ENCODE peak calls at places on chromosome 4, in six cellular contexts. P is HL-60, S is SK-N-SH, O is K562, X is H1, A is GM12878. H is an unnamed sample.

GRCh38 chr4:32470087-32470585 is 1750.0 kb downstream of the PCDH7 start:
- DNase-seq in P (no peak), S (no peak), O (no peak), X (no peak), A (no peak), H (no peak)

GRCh38 chr4:158826057-158826456 is 57.2 kb downstream of the FNIP2 start:
- DNase-seq in P (no peak), S (no peak), O (no peak), X (no peak), A (no peak), H (no peak)

GRCh38 chr4:7295917-7296660 is 103.8 kb downstream of the SORCS2 start:
- DNase-seq in P (no peak), S (peak; percentile 82), O (peak; percentile 44), X (peak; percentile 62), A (no peak), H (no peak)

GRCh38 chr4:143433231-143433630 is 80.3 kb upstream of the SMARCA5 start:
- DNase-seq in P (no peak), S (no peak), O (no peak), X (no peak), A (no peak), H (no peak)

GRCh38 chr4:25213327-25213979 is 20.4 kb upstream of the PI4K2B start:
- DNase-seq in P (no peak), S (no peak), O (no peak), X (no peak), A (no peak), H (no peak)

GRCh38 chr4:80197601-80198444 is 520 bp downstream of the PRDM8 start:
- DNase-seq in P (no peak), S (peak; percentile 83), O (no peak), X (peak; percentile 73), A (no peak), H (no peak)

GRCh38 chr4:78162821-78163220 is 105.7 kb downstream of the FRAS1 start:
- DNase-seq in P (no peak), S (no peak), O (no peak), X (no peak), A (no peak), H (no peak)

GRCh38 chr4:97235516-97235915 is 907.8 kb downstream of the STPG2 start:
- DNase-seq in P (no peak), S (peak; percentile 3), O (no peak), X (no peak), A (no peak), H (no peak)

GRCh38 chr4:17111436-17111835 is 213.0 kb upstream of the LDB2 start:
- DNase-seq in P (no peak), S (no peak), O (no peak), X (no peak), A (no peak), H (no peak)

GRCh38 chr4:161522031-161522430 is 641.8 kb downstream of the FSTL5 start:
- DNase-seq in P (no peak), S (no peak), O (no peak), X (no peak), A (no peak), H (no peak)

GRCh38 chr4:67020079-67020807 is 525.1 kb downstream of the CENPC start:
- DNase-seq in P (no peak), S (no peak), O (no peak), X (no peak), A (no peak), H (no peak)

GRCh38 chr4:138452823-138453222 is 210.7 kb upstream of the SLC7A11 start:
- DNase-seq in P (peak; percentile 58), S (no peak), O (no peak), X (no peak), A (no peak), H (no peak)

GRCh38 chr4:185878633-185879032 is 66.6 kb upstream of the SORBS2 start:
- DNase-seq in P (no peak), S (no peak), O (no peak), X (no peak), A (no peak), H (no peak)

GRCh38 chr4:126799971-126800722 is 832.6 kb upstream of the INTU start:
- DNase-seq in P (no peak), S (no peak), O (no peak), X (no peak), A (no peak), H (no peak)

GRCh38 chr4:185128272-185129119 is 14.6 kb upstream of the SLC25A4 start:
- DNase-seq in P (no peak), S (peak; percentile 83), O (no peak), X (peak; percentile 73), A (no peak), H (no peak)

GRCh38 chr4:110087116-110087708 is 111.2 kb downstream of the ELOVL6 start:
- DNase-seq in P (no peak), S (no peak), O (no peak), X (no peak), A (no peak), H (no peak)

GRCh38 chr4:15771419-15772058 is 6.6 kb upstream of the CD38 start:
- DNase-seq in P (no peak), S (no peak), O (no peak), X (no peak), A (peak; percentile 65), H (no peak)
- TF ChIP-seq GABPA in P (no peak), S (no peak), O (no peak), X (no peak), A (no peak), H (no peak)

GRCh38 chr4:14892563-14892962 is 109.7 kb upstream of the CPEB2 start:
- DNase-seq in P (no peak), S (no peak), O (no peak), X (no peak), A (no peak), H (no peak)
- TF ChIP-seq GABPA in P (no peak), S (no peak), O (no peak), X (no peak), A (no peak), H (no peak)

DNA sequence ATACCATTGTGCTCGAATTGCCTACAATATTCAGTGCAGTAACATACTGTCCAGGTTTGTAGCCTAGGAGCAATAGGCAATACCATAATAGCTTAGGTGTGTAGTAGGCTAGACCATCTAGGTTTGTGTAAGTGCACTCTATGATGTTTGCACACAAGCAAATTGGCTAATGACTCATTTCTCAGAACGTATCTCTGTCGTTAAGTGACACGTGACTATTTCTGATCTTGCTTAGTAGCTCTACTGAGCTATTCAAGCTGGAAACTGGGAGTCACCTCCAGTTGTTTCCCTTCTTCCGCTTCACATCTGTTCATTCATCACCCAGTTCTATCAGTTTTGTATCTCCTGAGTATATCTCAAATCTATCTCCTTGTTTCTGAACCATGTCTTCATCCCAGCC is 86.1 kb downstream of the HNRNPD start:
- DNase-seq in P (no peak), S (no peak), O (no peak), X (no peak), A (no peak), H (no peak)
- TF ChIP-seq GABPA in P (no peak), S (no peak), O (no peak), X (no peak), A (no peak), H (no peak)

GRCh38 chr4:3059090-3059428 is 15.3 kb downstream of the HTT-AS start:
- DNase-seq in P (no peak), S (no peak), O (no peak), X (no peak), A (no peak), H (no peak)
- TF ChIP-seq GABPA in P (no peak), S (no peak), O (no peak), X (no peak), A (no peak), H (no peak)

DNA sequence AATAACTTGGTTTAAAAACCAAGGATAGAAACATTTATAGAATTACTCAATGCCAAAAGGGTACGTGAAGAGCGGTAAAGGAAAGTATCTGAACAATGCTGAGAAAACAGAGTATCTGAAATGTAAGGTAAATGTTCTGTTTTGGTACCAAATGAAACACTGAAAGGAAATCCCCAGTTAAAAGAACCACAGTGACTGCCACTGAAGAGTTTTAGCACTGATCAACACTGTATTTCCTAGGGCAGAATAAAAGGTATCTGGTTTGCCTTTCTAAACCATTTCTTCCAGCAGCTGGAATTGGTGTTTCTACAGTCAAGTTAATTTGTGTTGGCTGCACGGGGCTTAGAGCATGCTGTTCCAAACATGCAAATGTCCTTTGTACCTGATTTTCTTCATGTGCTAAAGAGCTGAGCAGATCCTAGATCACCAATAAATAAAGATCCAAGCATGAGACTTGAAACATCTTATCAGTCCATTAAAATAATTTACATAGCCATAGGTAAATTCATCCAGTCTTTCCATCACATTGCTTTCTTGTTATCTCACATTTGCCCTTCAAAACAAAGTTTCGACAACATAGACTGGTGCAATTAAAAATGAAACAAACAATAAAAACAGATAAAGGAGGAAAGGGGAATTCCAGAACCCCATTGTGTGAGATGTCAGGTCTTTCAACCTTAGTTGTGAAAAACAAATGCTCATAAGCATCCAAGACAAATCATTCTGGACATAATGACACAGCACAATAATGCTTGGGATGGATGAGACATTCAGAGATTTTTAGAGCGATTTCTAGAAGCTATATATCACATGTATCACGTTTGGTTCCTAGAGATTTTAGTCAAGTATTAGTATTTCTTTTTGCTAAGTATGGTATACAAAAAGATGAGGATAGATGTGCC is 38.6 kb downstream of the MFAP3L start:
- DNase-seq in P (no peak), S (no peak), O (no peak), X (no peak), A (no peak), H (no peak)
- TF ChIP-seq GABPA in P (no peak), S (no peak), O (no peak), X (no peak), A (no peak), H (no peak)

DNA sequence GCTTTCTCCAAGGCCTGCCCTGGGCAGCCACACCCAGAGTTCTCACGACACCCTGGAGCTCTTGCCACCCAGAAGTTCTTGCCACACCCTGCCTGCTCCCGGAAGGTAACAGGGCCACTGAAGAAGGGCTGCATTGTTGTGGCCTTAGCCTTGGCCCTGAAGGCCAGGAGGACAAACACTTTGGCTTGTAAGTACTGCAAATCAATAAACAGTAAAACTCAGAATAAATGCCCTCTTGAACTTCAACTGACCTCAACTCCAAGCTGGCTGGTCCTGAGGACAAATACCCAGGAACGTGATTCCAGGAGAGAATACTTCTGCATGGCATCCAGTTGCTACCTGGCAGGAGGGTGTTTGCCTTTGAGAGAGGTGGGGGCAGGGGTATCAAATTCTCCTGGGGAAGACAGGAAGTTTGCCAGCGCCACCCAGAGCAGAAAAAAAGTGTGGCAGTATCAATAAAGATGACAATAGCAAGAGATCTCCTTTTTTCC is 54.1 kb downstream of the TLR10 start:
- DNase-seq in P (no peak), S (no peak), O (no peak), X (peak; percentile 52), A (no peak), H (peak; percentile 35)
- TF ChIP-seq GABPA in P (no peak), S (no peak), O (no peak), X (no peak), A (no peak), H (no peak)

H was measured in HepG2.